ENCODE peak calls at places on chromosomes 12 and 14, in six cellular contexts. K is Peyer's patch, E is psoas muscle, T is fibroblast of the aortic adventitia, A is GM20000, H is cardiac fibroblast. S is an unnamed sample.
A peak's percentile ranks its signal among the peaks of the same experiment; 100 is the strongest.

GRCh38 chr12:94458882-94459772 is 540 bp downstream of the CEP83 start:
- DNase-seq in K (no peak), E (no peak), T (peak; percentile 54), A (peak; percentile 14), H (peak; percentile 50), S (peak; percentile 38)

GRCh38 chr12:123436017-123436964 is at the start of gene RILPL2:
- DNase-seq in K (peak; percentile 96), E (peak; percentile 94), T (peak; percentile 73), A (peak; percentile 90), H (peak; percentile 88), S (peak; percentile 81)

GRCh38 chr14:101838476-101838875 is 77.0 kb downstream of the PPP2R5C start:
- DNase-seq in K (no peak), E (no peak), T (no peak), A (no peak), H (no peak), S (no peak)

GRCh38 chr14:54146601-54147000 is 190.0 kb upstream of the BMP4 start:
- DNase-seq in K (no peak), E (no peak), T (no peak), A (no peak), H (no peak), S (peak; percentile 6)

GRCh38 chr12:101813117-101813516 is 17.6 kb downstream of the GNPTAB start:
- DNase-seq in K (no peak), E (no peak), T (no peak), A (no peak), H (no peak), S (no peak)

GRCh38 chr14:57889245-57889644 is 23.4 kb upstream of the SLC35F4 start:
- DNase-seq in K (no peak), E (no peak), T (peak; percentile 57), A (no peak), H (peak; percentile 61), S (peak; percentile 92)

GRCh38 chr14:68279437-68279720 is 459.8 kb downstream of the RAD51B start:
- DNase-seq in K (no peak), E (no peak), T (no peak), A (no peak), H (no peak), S (no peak)

GRCh38 chr14:20723458-20723857 is 22.2 kb upstream of the EDDM3A start:
- DNase-seq in K (no peak), E (no peak), T (no peak), A (no peak), H (no peak), S (no peak)

GRCh38 chr12:22802883-22803640 is 178.1 kb downstream of the ETNK1 start:
- DNase-seq in K (no peak), E (no peak), T (peak; percentile 21), A (no peak), H (no peak), S (no peak)

GRCh38 chr12:103657331-103657730 is 70.3 kb downstream of the STAB2 start:
- DNase-seq in K (no peak), E (no peak), T (peak; percentile 37), A (no peak), H (peak; percentile 17), S (peak; percentile 13)

GRCh38 chr12:51357374-51358047 is 11.0 kb upstream of the CELA1 start:
- DNase-seq in K (peak; percentile 55), E (no peak), T (no peak), A (peak; percentile 42), H (no peak), S (no peak)

GRCh38 chr12:130041983-130042812 is 120.1 kb upstream of the FZD10 start:
- DNase-seq in K (no peak), E (peak; percentile 68), T (no peak), A (no peak), H (no peak), S (peak; percentile 20)

GRCh38 chr12:41514907-41515306 is 326.8 kb downstream of the PDZRN4 start:
- DNase-seq in K (no peak), E (no peak), T (no peak), A (no peak), H (no peak), S (no peak)
- TF ChIP-seq CTCF in K (no peak), E (no peak), T (no peak), A (no peak), H (peak; percentile 15), S (no peak)

GRCh38 chr12:112299704-112300103 is 82.5 kb downstream of the HECTD4 start:
- DNase-seq in K (no peak), E (no peak), T (no peak), A (no peak), H (no peak), S (no peak)

GRCh38 chr12:112297188-112297587 is 85.0 kb downstream of the HECTD4 start:
- DNase-seq in K (no peak), E (no peak), T (no peak), A (no peak), H (no peak), S (no peak)

GRCh38 chr12:112296183-112296582 is 86.0 kb downstream of the HECTD4 start:
- DNase-seq in K (no peak), E (no peak), T (no peak), A (no peak), H (no peak), S (no peak)

GRCh38 chr12:112294793-112295192 is 87.4 kb downstream of the HECTD4 start:
- DNase-seq in K (no peak), E (no peak), T (peak; percentile 26), A (no peak), H (peak; percentile 41), S (peak; percentile 13)
- TF ChIP-seq CTCF in K (no peak), E (no peak), T (peak; percentile 17), A (no peak), H (peak; percentile 23), S (no peak)

GRCh38 chr14:52951730-52952481 is 1.1 kb upstream of the FERMT2 start:
- DNase-seq in K (no peak), E (no peak), T (peak; percentile 86), A (peak; percentile 58), H (peak; percentile 91), S (peak; percentile 80)
- TF ChIP-seq CTCF in K (peak; percentile 11), E (peak; percentile 47), T (peak; percentile 69), A (no peak), H (peak; percentile 64), S (peak; percentile 37)

GRCh38 chr12:108498136-108498535 is 16.9 kb upstream of the FICD start:
- DNase-seq in K (no peak), E (no peak), T (no peak), A (no peak), H (no peak), S (no peak)

GRCh38 chr12:108491256-108491655 is 23.8 kb upstream of the FICD start:
- DNase-seq in K (no peak), E (no peak), T (no peak), A (no peak), H (no peak), S (no peak)

GRCh38 chr12:108495823-108496579 is 19.1 kb upstream of the FICD start:
- DNase-seq in K (no peak), E (no peak), T (no peak), A (no peak), H (no peak), S (no peak)

GRCh38 chr12:108495054-108495453 is 20.0 kb upstream of the FICD start:
- DNase-seq in K (no peak), E (no peak), T (peak; percentile 17), A (peak; percentile 52), H (peak; percentile 46), S (peak; percentile 66)
- TF ChIP-seq CTCF in K (peak; percentile 19), E (no peak), T (peak; percentile 42), A (peak; percentile 36), H (peak; percentile 52), S (peak; percentile 50)

GRCh38 chr14:100617715-100618693 is 30.8 kb upstream of the BEGAIN start:
- DNase-seq in K (peak; percentile 47), E (no peak), T (peak; percentile 67), A (no peak), H (peak; percentile 19), S (no peak)
- TF ChIP-seq CTCF in K (no peak), E (no peak), T (no peak), A (no peak), H (no peak), S (no peak)

GRCh38 chr14:104685216-104685997 is 4.0 kb upstream of the INF2 start:
- DNase-seq in K (no peak), E (peak; percentile 10), T (no peak), A (no peak), H (no peak), S (peak; percentile 30)
- TF ChIP-seq CTCF in K (no peak), E (no peak), T (no peak), A (no peak), H (no peak), S (no peak)

GRCh38 chr12:29662737-29663323 is 120.9 kb downstream of the TMTC1 start:
- DNase-seq in K (no peak), E (no peak), T (peak; percentile 9), A (no peak), H (no peak), S (no peak)

GRCh38 chr12:29660847-29661246 is 122.9 kb downstream of the TMTC1 start:
- DNase-seq in K (no peak), E (no peak), T (no peak), A (no peak), H (no peak), S (no peak)

GRCh38 chr12:29667011-29667410 is 116.7 kb downstream of the TMTC1 start:
- DNase-seq in K (no peak), E (no peak), T (no peak), A (no peak), H (no peak), S (no peak)

DNA sequence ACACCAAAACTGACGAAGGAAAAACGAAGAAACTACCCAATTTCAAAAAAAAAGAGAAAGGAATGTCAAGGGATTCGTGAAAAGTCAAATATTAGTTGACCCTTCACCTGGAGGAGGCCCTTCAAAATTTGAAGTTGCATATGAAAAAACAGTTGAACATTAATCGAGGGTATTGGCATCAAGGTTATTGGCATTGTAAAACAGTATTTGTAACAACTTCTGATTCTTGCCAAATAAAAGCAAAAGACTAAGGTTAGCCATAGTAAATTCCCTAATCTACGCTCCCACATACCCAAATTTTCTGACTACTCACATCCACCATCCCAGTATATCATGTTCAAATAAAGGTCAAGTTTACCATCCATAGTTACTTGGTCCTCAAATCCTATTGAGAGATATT is 118.6 kb downstream of the TMTC1 start:
- DNase-seq in K (no peak), E (no peak), T (no peak), A (no peak), H (no peak), S (no peak)
- TF ChIP-seq CTCF in K (no peak), E (no peak), T (no peak), A (no peak), H (no peak), S (no peak)

S was measured in MCF 10A.